ENCODE peak calls at places on chromosomes 5 and 9, in six cellular contexts. One of them, this sample, is unnamed.

GRCh38 chr5:139388198-139388821 is 1.4 kb downstream of the MZB1 start:
- DNase-seq in mesenchymal stem cell: no peak
- DNase-seq in mesendoderm: peak; percentile 28
- DNase-seq in IMR-90: peak; percentile 20
- DNase-seq in H1: no peak
- DNase-seq in H9: no peak
- DNase-seq in this sample: no peak

GRCh38 chr5:143533978-143534763 is 130.7 kb upstream of the NR3C1 start:
- DNase-seq in mesenchymal stem cell: no peak
- DNase-seq in mesendoderm: no peak
- DNase-seq in H1: no peak
- DNase-seq in H9: no peak
- DNase-seq in IMR-90: no peak
- DNase-seq in this sample: no peak

GRCh38 chr9:89175739-89176360 is 2.8 kb downstream of the SHC3 start:
- DNase-seq in mesenchymal stem cell: no peak
- DNase-seq in H1: no peak
- DNase-seq in IMR-90: no peak
- DNase-seq in H9: no peak
- DNase-seq in mesendoderm: no peak
- DNase-seq in this sample: no peak

GRCh38 chr5:83151821-83152220 is 74.5 kb downstream of the XRCC4 start:
- DNase-seq in H9: no peak
- DNase-seq in H1: no peak
- DNase-seq in mesenchymal stem cell: no peak
- DNase-seq in IMR-90: peak; percentile 5
- DNase-seq in mesendoderm: no peak
- DNase-seq in this sample: no peak

GRCh38 chr9:114621975-114622609 is 11.0 kb downstream of the TMEM268 start:
- DNase-seq in mesenchymal stem cell: peak; percentile 87
- DNase-seq in H1: no peak
- DNase-seq in mesendoderm: no peak
- DNase-seq in IMR-90: peak; percentile 84
- DNase-seq in H9: no peak
- DNase-seq in this sample: no peak

GRCh38 chr9:93346240-93347112 is 105.0 kb upstream of the FAM120A start:
- DNase-seq in H9: no peak
- DNase-seq in H1: peak; percentile 73
- DNase-seq in IMR-90: no peak
- DNase-seq in mesendoderm: peak; percentile 62
- DNase-seq in mesenchymal stem cell: peak; percentile 2
- DNase-seq in this sample: peak; percentile 36

GRCh38 chr5:154092356-154092755 is 53.6 kb downstream of the MFAP3 start:
- DNase-seq in mesendoderm: peak; percentile 81
- DNase-seq in H1: no peak
- DNase-seq in IMR-90: peak; percentile 10
- DNase-seq in H9: no peak
- DNase-seq in mesenchymal stem cell: peak; percentile 13
- DNase-seq in this sample: no peak

GRCh38 chr5:132483101-132483500 is 7.5 kb downstream of the IRF1 start:
- DNase-seq in H9: no peak
- DNase-seq in H1: no peak
- DNase-seq in IMR-90: no peak
- DNase-seq in mesenchymal stem cell: no peak
- DNase-seq in mesendoderm: no peak
- DNase-seq in this sample: no peak

GRCh38 chr9:121235512-121235911 is 32.5 kb upstream of the GSN start:
- DNase-seq in mesendoderm: no peak
- DNase-seq in H9: no peak
- DNase-seq in H1: no peak
- DNase-seq in IMR-90: no peak
- DNase-seq in mesenchymal stem cell: no peak
- DNase-seq in this sample: no peak

GRCh38 chr9:126248680-126249079 is 77.9 kb upstream of the MVB12B start:
- DNase-seq in H1: no peak
- DNase-seq in mesenchymal stem cell: peak; percentile 36
- DNase-seq in mesendoderm: no peak
- DNase-seq in H9: no peak
- DNase-seq in IMR-90: peak; percentile 91
- DNase-seq in this sample: no peak

GRCh38 chr9:112348993-112349333 is 15.5 kb upstream of the PTBP3 start:
- DNase-seq in H9: no peak
- DNase-seq in IMR-90: no peak
- DNase-seq in H1: no peak
- DNase-seq in mesenchymal stem cell: no peak
- DNase-seq in mesendoderm: no peak
- DNase-seq in this sample: no peak

GRCh38 chr5:126053630-126054029 is 369.6 kb upstream of the GRAMD2B start:
- DNase-seq in mesendoderm: no peak
- DNase-seq in H9: no peak
- DNase-seq in H1: no peak
- DNase-seq in IMR-90: no peak
- DNase-seq in mesenchymal stem cell: no peak
- DNase-seq in this sample: no peak

GRCh38 chr5:136192015-136192525 is 892 bp downstream of the SMIM32 start:
- DNase-seq in mesendoderm: peak; percentile 35
- DNase-seq in H1: peak; percentile 71
- DNase-seq in mesenchymal stem cell: peak; percentile 16
- DNase-seq in H9: peak; percentile 57
- DNase-seq in IMR-90: no peak
- DNase-seq in this sample: no peak

GRCh38 chr5:58087905-58088304 is 372.0 kb downstream of the PLK2 start:
- DNase-seq in H1: no peak
- DNase-seq in H9: no peak
- DNase-seq in mesenchymal stem cell: no peak
- DNase-seq in IMR-90: no peak
- DNase-seq in mesendoderm: no peak
- DNase-seq in this sample: no peak

GRCh38 chr5:40988761-40989510 is 79.6 kb downstream of the C7 start:
- DNase-seq in mesendoderm: no peak
- DNase-seq in H9: no peak
- DNase-seq in IMR-90: peak; percentile 33
- DNase-seq in mesenchymal stem cell: no peak
- DNase-seq in H1: no peak
- DNase-seq in this sample: no peak

GRCh38 chr5:139453683-139454567 is 8.6 kb downstream of the ECSCR start:
- DNase-seq in IMR-90: no peak
- DNase-seq in mesenchymal stem cell: no peak
- DNase-seq in H9: no peak
- DNase-seq in mesendoderm: no peak
- DNase-seq in H1: no peak
- DNase-seq in this sample: no peak

GRCh38 chr9:78006734-78007133 is 24.9 kb downstream of the GNAQ start:
- DNase-seq in mesenchymal stem cell: no peak
- DNase-seq in H9: no peak
- DNase-seq in mesendoderm: no peak
- DNase-seq in H1: no peak
- DNase-seq in IMR-90: no peak
- DNase-seq in this sample: no peak

GRCh38 chr5:172583931-172584511 is 57.0 kb upstream of the NEURL1B start:
- DNase-seq in mesenchymal stem cell: no peak
- DNase-seq in mesendoderm: peak; percentile 27
- DNase-seq in H1: no peak
- DNase-seq in IMR-90: no peak
- DNase-seq in H9: no peak
- DNase-seq in this sample: no peak

GRCh38 chr5:9176641-9177040 is 369.2 kb downstream of the SEMA5A start:
- DNase-seq in IMR-90: no peak
- DNase-seq in mesenchymal stem cell: no peak
- DNase-seq in H1: no peak
- DNase-seq in H9: no peak
- DNase-seq in mesendoderm: no peak
- DNase-seq in this sample: no peak

DNA sequence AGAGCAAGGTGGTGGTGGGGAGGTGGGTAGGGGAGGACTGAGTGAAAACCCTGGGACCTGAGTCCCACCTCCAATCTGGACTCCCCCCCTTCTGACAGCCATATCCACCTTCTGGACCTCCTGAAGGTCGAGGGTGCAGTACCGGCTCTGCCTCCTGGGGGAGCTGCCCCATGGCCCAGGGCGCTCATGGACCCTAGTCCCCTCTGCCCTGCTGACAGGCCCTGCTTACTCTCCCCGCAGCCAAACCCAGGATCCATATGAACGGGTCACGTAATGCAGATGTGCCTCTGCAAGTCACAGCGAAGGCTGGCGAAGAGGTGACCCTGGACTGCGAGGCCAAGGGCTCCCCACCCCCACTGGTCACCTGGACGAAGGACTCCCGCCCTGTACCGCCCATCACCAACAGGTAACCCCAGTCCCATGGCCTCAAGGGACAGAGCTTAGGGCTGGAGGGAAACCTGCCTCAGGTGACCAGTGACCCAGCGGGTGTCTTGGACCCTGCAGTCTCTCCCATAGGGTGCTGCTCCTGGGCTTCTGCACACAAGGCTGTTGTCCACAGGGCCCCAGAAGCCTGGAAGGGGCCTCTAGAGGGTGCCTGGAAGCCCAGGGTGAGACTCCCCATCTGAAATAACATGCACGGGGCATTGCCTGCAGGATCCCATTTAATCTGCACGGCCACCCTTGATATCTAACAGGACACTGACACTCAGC is 61.7 kb downstream of the HMCN2 start:
- DNase-seq in mesendoderm: peak; percentile 61
- DNase-seq in IMR-90: no peak
- DNase-seq in H9: peak; percentile 84
- DNase-seq in H1: peak; percentile 92
- DNase-seq in mesenchymal stem cell: no peak
- DNase-seq in this sample: no peak
- H3K18ac ChIP-seq in mesendoderm: no peak overlapping the region
- H3K18ac ChIP-seq in IMR-90: no peak overlapping the region
- H3K18ac ChIP-seq in H9: no peak overlapping the region
- H3K18ac ChIP-seq in H1: peak overlapping the region; percentile 73
- H3K18ac ChIP-seq in mesenchymal stem cell: no peak overlapping the region
- H3K18ac ChIP-seq in this sample: peak overlapping the region; percentile 16

GRCh38 chr5:55993628-55994501 is 898 bp downstream of the IL6ST start:
- DNase-seq in mesenchymal stem cell: peak; percentile 45
- DNase-seq in H1: no peak
- DNase-seq in IMR-90: no peak
- DNase-seq in H9: no peak
- DNase-seq in mesendoderm: no peak
- DNase-seq in this sample: no peak

GRCh38 chr5:55994502-55994997 is at the start of gene IL6ST:
- DNase-seq in mesendoderm: peak; percentile 85
- DNase-seq in mesenchymal stem cell: peak; percentile 96
- DNase-seq in H1: no peak
- DNase-seq in IMR-90: peak; percentile 93
- DNase-seq in H9: peak; percentile 77
- DNase-seq in this sample: no peak

GRCh38 chr5:55993013-55993412 is 1.8 kb downstream of the IL6ST start:
- DNase-seq in IMR-90: peak; percentile 48
- DNase-seq in mesenchymal stem cell: peak; percentile 74
- DNase-seq in H9: no peak
- DNase-seq in H1: no peak
- DNase-seq in mesendoderm: no peak
- DNase-seq in this sample: no peak

GRCh38 chr5:55997742-55998351 is 3.1 kb upstream of the IL6ST start:
- DNase-seq in mesenchymal stem cell: peak; percentile 63
- DNase-seq in H9: no peak
- DNase-seq in H1: no peak
- DNase-seq in mesendoderm: no peak
- DNase-seq in IMR-90: peak; percentile 87
- DNase-seq in this sample: no peak

GRCh38 chr5:55994998-55995914 is 493 bp upstream of the IL6ST start:
- DNase-seq in mesendoderm: peak; percentile 98
- DNase-seq in H9: peak; percentile 95
- DNase-seq in mesenchymal stem cell: peak; percentile 99
- DNase-seq in H1: peak; percentile 96
- DNase-seq in IMR-90: peak; percentile 96
- DNase-seq in this sample: peak; percentile 97
- H3K18ac ChIP-seq in mesendoderm: peak overlapping the region; percentile 78
- H3K18ac ChIP-seq in H9: peak overlapping the region; percentile 35
- H3K18ac ChIP-seq in mesenchymal stem cell: peak overlapping the region; percentile 58
- H3K18ac ChIP-seq in H1: peak overlapping the region; percentile 71
- H3K18ac ChIP-seq in IMR-90: peak overlapping the region; percentile 89
- H3K18ac ChIP-seq in this sample: peak overlapping the region; percentile 96

DNA sequence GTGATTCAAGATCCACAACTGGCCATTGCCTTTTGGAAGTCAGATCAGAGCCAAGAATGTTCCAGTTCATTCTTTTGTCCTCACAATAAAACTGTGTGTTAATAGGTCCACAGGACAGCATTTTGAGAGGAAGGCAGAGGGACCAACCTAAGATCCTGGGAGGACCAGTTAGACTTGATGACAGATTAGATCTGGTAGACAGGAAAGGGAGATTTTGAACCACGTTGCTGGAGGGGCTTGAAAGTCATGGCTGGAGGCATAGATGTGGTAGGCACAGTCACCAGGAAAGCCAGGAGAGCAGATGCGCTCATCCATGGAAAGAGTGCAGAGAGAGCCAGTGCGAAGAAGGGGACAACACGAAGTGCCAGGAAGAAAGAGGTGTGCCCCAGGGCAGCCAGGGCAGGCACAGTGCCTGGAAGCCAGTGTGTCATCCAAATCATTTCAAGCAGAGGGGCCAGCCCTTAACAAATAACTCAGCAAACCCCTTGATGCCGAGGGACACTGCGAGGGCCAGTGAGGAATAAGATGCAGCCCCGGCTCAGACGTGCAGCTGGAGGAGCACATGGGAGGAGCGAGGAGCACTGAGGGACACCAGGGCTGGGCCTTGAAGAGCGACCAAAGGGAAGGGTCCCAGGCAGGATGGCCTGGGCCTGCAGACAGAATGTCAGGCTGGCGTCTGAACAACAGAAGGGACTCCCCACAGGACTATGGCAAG is 12.8 kb upstream of the SLC2A8 start:
- DNase-seq in H1: no peak
- DNase-seq in IMR-90: no peak
- DNase-seq in H9: no peak
- DNase-seq in mesendoderm: no peak
- DNase-seq in mesenchymal stem cell: no peak
- DNase-seq in this sample: no peak
- H3K18ac ChIP-seq in H1: no peak overlapping the region
- H3K18ac ChIP-seq in IMR-90: no peak overlapping the region
- H3K18ac ChIP-seq in H9: no peak overlapping the region
- H3K18ac ChIP-seq in mesendoderm: no peak overlapping the region
- H3K18ac ChIP-seq in mesenchymal stem cell: no peak overlapping the region
- H3K18ac ChIP-seq in this sample: peak overlapping the region; percentile 7

DNA sequence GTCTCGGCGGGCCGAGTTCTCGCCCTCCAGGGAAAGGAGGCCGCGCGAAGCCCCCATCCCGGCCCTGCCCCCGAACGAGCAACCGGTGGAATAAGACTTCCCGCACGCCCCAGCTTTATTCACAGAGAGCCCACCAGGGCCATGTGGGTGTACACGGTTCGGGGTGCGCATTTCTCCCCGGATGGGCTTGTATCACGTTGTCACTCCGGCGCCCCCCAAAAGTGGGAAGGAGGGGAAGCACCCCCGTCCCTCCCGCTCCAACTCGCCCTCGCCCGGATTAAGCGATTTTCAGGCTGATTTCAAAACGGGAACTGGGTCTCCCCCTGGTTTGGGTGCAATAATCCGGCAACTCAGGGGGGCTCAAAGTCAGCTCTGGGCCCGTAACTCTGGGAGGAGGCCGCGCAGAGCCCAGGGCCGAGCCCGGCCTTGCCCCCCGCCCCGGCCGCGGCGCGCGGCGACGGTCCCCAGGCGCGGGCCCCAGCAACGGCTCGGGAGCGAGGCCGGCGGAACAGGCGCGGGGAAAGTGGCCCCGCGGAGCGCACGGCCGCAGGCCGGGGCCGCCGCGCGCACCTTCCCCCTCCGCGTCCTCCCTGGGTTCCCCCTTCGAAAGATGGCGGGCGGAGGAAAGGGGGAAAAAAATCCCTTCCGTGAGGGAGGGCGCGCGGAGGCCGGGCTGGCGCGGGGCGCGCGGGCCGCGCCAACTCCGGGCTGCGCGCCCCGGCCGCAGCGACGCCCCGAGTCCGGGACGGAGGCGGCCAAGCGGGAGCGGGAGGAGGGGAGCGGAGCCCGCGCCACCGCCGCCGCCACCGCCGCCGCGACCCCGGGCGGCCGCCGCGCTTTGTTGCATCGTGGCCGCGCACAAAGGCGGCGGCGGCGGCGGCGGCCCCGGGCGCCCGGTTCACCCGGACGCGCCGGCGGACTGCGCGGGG is 639 bp downstream of the BRD3 start:
- DNase-seq in IMR-90: peak; percentile 31
- DNase-seq in mesenchymal stem cell: peak; percentile 54
- DNase-seq in H1: no peak
- DNase-seq in H9: no peak
- DNase-seq in mesendoderm: peak; percentile 36
- DNase-seq in this sample: no peak
- H3K18ac ChIP-seq in IMR-90: no peak overlapping the region
- H3K18ac ChIP-seq in mesenchymal stem cell: peak overlapping the region; percentile 31
- H3K18ac ChIP-seq in H1: peak overlapping the region; percentile 60
- H3K18ac ChIP-seq in H9: no peak overlapping the region
- H3K18ac ChIP-seq in mesendoderm: peak overlapping the region; percentile 84
- H3K18ac ChIP-seq in this sample: peak overlapping the region; percentile 95

This sample was measured in neuronal stem cell.